ENCODE peak calls at places on chromosome 13, in nine cellular contexts. S is stimulated activated CD4-positive, alpha-beta T cell treated with anti-CD3 and anti-CD28 coated beads, Interleukin-4, amount 100 ng/mL, for 4 hours; O is colonic mucosa; H is ovary; K is ecto neural progenitor cell; N is amygdala; U is anterior cingulate cortex; X is hypothalamus; C is NCI-H1417. G is an unnamed sample.

GRCh38 chr13:51793570-51794273 is 10.2 kb downstream of the DHRS12 start:
- DNase-seq in S (peak), O (no peak), H (no peak), K (no peak), N (no peak), U (peak), X (no peak), C (no peak), G (no peak)

GRCh38 chr13:97426695-97427094 is 7.3 kb upstream of the RAP2A start:
- DNase-seq in S (no peak), O (no peak), H (no peak), K (no peak), N (no peak), U (no peak), X (no peak), C (no peak), G (no peak)

GRCh38 chr13:25169951-25170553 is 2.0 kb downstream of the AMER2 start:
- DNase-seq in S (no peak), O (no peak), H (no peak), K (no peak), N (no peak), U (no peak), X (no peak), C (no peak), G (no peak)

GRCh38 chr13:25109341-25109740 is 13.4 kb downstream of the PABPC3 start:
- DNase-seq in S (no peak), O (no peak), H (no peak), K (no peak), N (no peak), U (no peak), X (no peak), C (no peak), G (no peak)

GRCh38 chr13:43356566-43356965 is 333.2 kb downstream of the DNAJC15 start:
- DNase-seq in S (no peak), O (no peak), H (no peak), K (no peak), N (no peak), U (no peak), X (no peak), C (no peak), G (no peak)

GRCh38 chr13:102327119-102327617 is 74.7 kb downstream of the FGF14 start:
- DNase-seq in S (no peak), O (no peak), H (no peak), K (no peak), N (no peak), U (no peak), X (no peak), C (no peak), G (no peak)

GRCh38 chr13:112475889-112476288 is 99.7 kb downstream of the SPACA7 start:
- DNase-seq in S (no peak), O (no peak), H (no peak), K (no peak), N (no peak), U (no peak), X (no peak), C (no peak), G (no peak)

GRCh38 chr13:97855570-97855970 is 97.9 kb upstream of the IPO5 start:
- DNase-seq in S (no peak), O (peak), H (no peak), K (peak), N (no peak), U (peak), X (peak), C (peak), G (peak)

GRCh38 chr13:57633141-57633949 is 1.8 kb downstream of the PCDH17 start:
- DNase-seq in S (no peak), O (no peak), H (peak), K (peak), N (peak), U (peak), X (peak), C (no peak), G (peak)

GRCh38 chr13:98576215-98576945 is 527 bp downstream of the STK24 start:
- DNase-seq in S (no peak), O (peak), H (peak), K (peak), N (no peak), U (no peak), X (peak), C (peak), G (peak)

GRCh38 chr13:28406728-28407266 is 88.1 kb downstream of the FLT1 start:
- DNase-seq in S (no peak), O (no peak), H (no peak), K (no peak), N (no peak), U (no peak), X (no peak), C (no peak), G (no peak)